ENCODE peak calls at places on chromosome 13, in five cellular contexts. I, V, T, S and R are unnamed samples.

GRCh38 chr13:106593131-106593530 is 25.2 kb upstream of the ARGLU1 start:
- DNase-seq in I (no peak), V (no peak), T (no peak), S (no peak), R (no peak)

GRCh38 chr13:109389456-109389855 is 396.9 kb downstream of the IRS2 start:
- DNase-seq in I (no peak), V (no peak), T (no peak), S (no peak), R (no peak)

GRCh38 chr13:52638929-52639328 is 3.3 kb upstream of the HNRNPA1L2 start:
- DNase-seq in I (no peak), V (no peak), T (no peak), S (no peak), R (no peak)

GRCh38 chr13:64810701-64811258 is 2419.4 kb downstream of the PCDH9 start:
- DNase-seq in I (no peak), V (no peak), T (no peak), S (no peak), R (no peak)

GRCh38 chr13:81664872-81665271 is 1323.9 kb upstream of the SPRY2 start:
- DNase-seq in I (no peak), V (no peak), T (no peak), S (no peak), R (no peak)

GRCh38 chr13:44046428-44046827 is 166.7 kb downstream of the LACC1 start:
- DNase-seq in I (no peak), V (no peak), T (no peak), S (no peak), R (no peak)

GRCh38 chr13:99847318-99847750 is 124.2 kb downstream of the ZIC5 start:
- DNase-seq in I (no peak), V (no peak), T (no peak), S (no peak), R (no peak)

GRCh38 chr13:113448545-113448884 is 4.8 kb downstream of the ADPRHL1 start:
- DNase-seq in I (peak), V (peak), T (peak), S (no peak), R (no peak)

GRCh38 chr13:19910336-19911072 is 47.1 kb upstream of the ZMYM5 start:
- DNase-seq in I (no peak), V (peak), T (no peak), S (no peak), R (no peak)

GRCh38 chr13:70391678-70392077 is 283.4 kb upstream of the KLHL1 start:
- DNase-seq in I (peak), V (no peak), T (no peak), S (no peak), R (no peak)

GRCh38 chr13:52061587-52061986 is 37.1 kb downstream of the UTP14C start:
- DNase-seq in I (no peak), V (no peak), T (no peak), S (no peak), R (no peak)

GRCh38 chr13:97257800-97258799 is 36.0 kb downstream of the MBNL2 start:
- DNase-seq in I (peak), V (peak), T (peak), S (no peak), R (peak)

GRCh38 chr13:112330479-112331407 is 45.4 kb upstream of the SPACA7 start:
- DNase-seq in I (no peak), V (no peak), T (no peak), S (no peak), R (no peak)

GRCh38 chr13:75437582-75438318 is 44.2 kb downstream of the TBC1D4 start:
- DNase-seq in I (no peak), V (no peak), T (peak), S (no peak), R (no peak)

GRCh38 chr13:33249066-33249465 is 36.5 kb downstream of the STARD13 start:
- DNase-seq in I (no peak), V (peak), T (no peak), S (no peak), R (no peak)

GRCh38 chr13:30520571-30520970 is 54.8 kb upstream of the HMGB1 start:
- DNase-seq in I (no peak), V (no peak), T (no peak), S (no peak), R (no peak)

GRCh38 chr13:30616927-30617314 is 799 bp upstream of the USPL1 start:
- DNase-seq in I (peak), V (peak), T (peak), S (no peak), R (peak)

GRCh38 chr13:36447501-36447900 is 15.2 kb downstream of the CCNA1 start:
- DNase-seq in I (no peak), V (no peak), T (no peak), S (no peak), R (no peak)

GRCh38 chr13:45876781-45877180 is 25.2 kb upstream of the SIAH3 start:
- DNase-seq in I (no peak), V (no peak), T (no peak), S (no peak), R (no peak)

GRCh38 chr13:45870232-45870631 is 18.7 kb upstream of the SIAH3 start:
- DNase-seq in I (no peak), V (no peak), T (no peak), S (no peak), R (no peak)

GRCh38 chr13:45875951-45876350 is 24.4 kb upstream of the SIAH3 start:
- DNase-seq in I (no peak), V (peak), T (no peak), S (no peak), R (no peak)

GRCh38 chr13:45872574-45872973 is 21.0 kb upstream of the SIAH3 start:
- DNase-seq in I (no peak), V (no peak), T (no peak), S (no peak), R (no peak)

GRCh38 chr13:45873491-45874360 is 22.2 kb upstream of the SIAH3 start:
- DNase-seq in I (peak), V (peak), T (no peak), S (no peak), R (no peak)
- TF ChIP-seq JUND in I (no peak), V (peak), T (no peak), S (peak), R (no peak)

DNA sequence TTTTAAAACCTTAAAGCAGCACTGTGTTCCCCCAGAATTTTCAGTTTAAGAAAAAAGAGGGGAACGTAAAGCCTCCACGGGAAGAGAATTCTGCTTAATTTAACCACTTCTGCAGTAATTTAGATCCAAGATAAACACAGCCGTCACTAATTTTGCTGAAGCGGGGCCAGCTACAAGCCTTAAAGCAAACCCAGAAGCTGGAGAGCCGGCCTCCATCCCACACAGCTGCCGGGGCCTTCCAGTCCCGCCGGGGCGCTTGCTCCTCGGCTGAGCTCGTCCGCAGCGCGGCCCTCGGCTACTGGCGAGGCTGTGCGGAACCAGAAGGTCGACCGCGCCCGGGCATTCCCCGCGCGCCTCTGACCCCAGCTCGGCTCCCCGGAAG is 967 bp downstream of the ANKRD10 start:
- DNase-seq in I (no peak), V (no peak), T (no peak), S (no peak), R (no peak)
- TF ChIP-seq SRF in I (no peak), V (no peak), T (no peak), S (no peak), R (no peak)

GRCh38 chr13:50679321-50679720 is 164.2 kb downstream of the DLEU7 start:
- DNase-seq in I (no peak), V (no peak), T (no peak), S (no peak), R (no peak)

GRCh38 chr13:50682002-50682401 is 161.5 kb downstream of the DLEU7 start:
- DNase-seq in I (no peak), V (no peak), T (no peak), S (no peak), R (no peak)

GRCh38 chr13:50676602-50677001 is 166.9 kb downstream of the DLEU7 start:
- DNase-seq in I (no peak), V (no peak), T (peak), S (no peak), R (no peak)

GRCh38 chr13:50678464-50679162 is 164.9 kb downstream of the DLEU7 start:
- DNase-seq in I (no peak), V (peak), T (peak), S (no peak), R (no peak)

DNA sequence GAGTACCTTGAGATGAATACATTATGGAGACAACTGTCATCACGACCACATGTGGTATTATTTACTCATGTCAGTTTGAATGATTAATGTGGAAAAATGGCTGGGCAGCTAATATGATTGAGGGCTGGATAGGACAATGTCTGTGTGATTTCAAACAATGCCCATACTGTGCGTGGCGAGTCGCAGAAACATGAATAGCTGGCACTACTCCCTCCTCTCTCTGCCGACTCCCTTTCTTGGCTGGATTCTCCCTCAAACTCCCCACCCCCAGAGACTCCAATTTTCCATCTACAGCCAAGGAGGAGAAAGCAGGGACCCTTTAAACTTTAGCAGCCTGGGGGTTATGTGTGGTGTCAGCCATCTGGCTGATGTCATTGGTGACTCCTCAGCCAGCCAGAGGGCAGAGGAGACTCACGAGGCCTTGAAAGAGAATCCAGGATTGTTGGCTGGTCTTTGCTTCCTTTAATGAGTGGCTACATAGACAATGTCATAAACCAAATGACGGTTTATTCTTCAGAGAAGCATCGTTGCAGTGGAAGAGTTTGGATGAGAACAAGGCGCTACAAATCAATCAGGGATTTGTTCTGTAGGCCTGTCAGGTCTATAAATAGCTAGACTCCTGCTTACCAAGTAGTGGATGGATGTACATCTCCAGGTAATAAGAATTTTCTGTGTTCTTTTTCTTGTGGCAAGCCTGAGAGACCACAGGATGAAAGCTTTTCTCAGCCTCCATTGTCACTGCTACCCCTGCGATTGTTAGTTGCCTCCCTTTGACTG is 165.6 kb downstream of the DLEU7 start:
- DNase-seq in I (no peak), V (no peak), T (no peak), S (no peak), R (no peak)
- TF ChIP-seq JUND in I (no peak), V (no peak), T (no peak), S (no peak), R (no peak)

DNA sequence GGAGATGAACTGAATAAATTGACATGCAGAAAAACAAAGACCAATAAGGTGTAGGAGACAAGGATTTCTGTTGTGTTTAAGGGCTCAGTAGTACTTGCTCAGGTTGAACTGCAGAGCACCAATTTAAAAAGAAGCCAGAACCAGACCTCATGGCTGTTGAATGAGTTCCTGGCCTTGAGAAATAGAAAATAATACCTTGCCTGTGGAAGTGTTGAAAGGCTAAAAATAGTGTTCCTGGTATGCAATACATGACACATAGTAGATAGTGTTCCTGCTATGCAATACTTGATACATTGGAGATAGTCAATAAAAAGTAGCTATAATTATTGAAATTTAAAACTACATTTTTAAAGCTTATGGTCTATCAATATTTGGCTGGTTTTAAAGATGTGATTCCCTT is 595.8 kb downstream of the PCDH9 start:
- DNase-seq in I (no peak), V (no peak), T (no peak), S (no peak), R (no peak)
- TF ChIP-seq SRF in I (no peak), V (no peak), T (no peak), S (no peak), R (no peak)

GRCh38 chr13:98508280-98509074 is 68.4 kb downstream of the STK24 start:
- DNase-seq in I (peak), V (peak), T (no peak), S (no peak), R (no peak)
- TF ChIP-seq JUND in I (no peak), V (no peak), T (no peak), S (no peak), R (no peak)

GRCh38 chr13:74288361-74288911 is 154.2 kb upstream of the KLF12 start:
- DNase-seq in I (no peak), V (no peak), T (no peak), S (peak), R (no peak)
- TF ChIP-seq SRF in I (no peak), V (no peak), T (no peak), S (no peak), R (no peak)

GRCh38 chr13:111243981-111244380 is 76.5 kb upstream of the TEX29 start:
- DNase-seq in I (no peak), V (no peak), T (no peak), S (no peak), R (no peak)

GRCh38 chr13:111242585-111242984 is 77.9 kb upstream of the TEX29 start:
- DNase-seq in I (no peak), V (no peak), T (no peak), S (peak), R (no peak)

GRCh38 chr13:111239754-111240670 is 80.4 kb upstream of the TEX29 start:
- DNase-seq in I (no peak), V (no peak), T (no peak), S (peak), R (no peak)

GRCh38 chr13:111241862-111242261 is 78.6 kb upstream of the TEX29 start:
- DNase-seq in I (no peak), V (no peak), T (no peak), S (no peak), R (no peak)

GRCh38 chr13:111241006-111241755 is 79.3 kb upstream of the TEX29 start:
- DNase-seq in I (no peak), V (no peak), T (no peak), S (peak), R (no peak)
- TF ChIP-seq JUND in I (no peak), V (no peak), T (no peak), S (no peak), R (no peak)

GRCh38 chr13:108276060-108276459 is 6.5 kb downstream of the TNFSF13B start:
- DNase-seq in I (no peak), V (no peak), T (peak), S (no peak), R (no peak)
- TF ChIP-seq SRF in I (no peak), V (no peak), T (no peak), S (no peak), R (no peak)

GRCh38 chr13:49341941-49342340 is 94.2 kb downstream of the CDADC1 start:
- DNase-seq in I (no peak), V (no peak), T (no peak), S (no peak), R (no peak)
- TF ChIP-seq JUND in I (no peak), V (no peak), T (no peak), S (no peak), R (no peak)